ENCODE peak calls at places on chromosome 15, in four cellular contexts. G, V, Z and S are unnamed samples.

GRCh38 chr15:48052871-48053383 is 67.9 kb upstream of the SLC24A5 start:
- DNase-seq in G (no peak), V (no peak), Z (peak; percentile 64), S (no peak)

GRCh38 chr15:31376511-31376910 is 49.9 kb downstream of the KLF13 start:
- DNase-seq in G (no peak), V (no peak), Z (no peak), S (no peak)

GRCh38 chr15:100350434-100351226 is 8.9 kb upstream of the ADAMTS17 start:
- DNase-seq in G (no peak), V (peak; percentile 82), Z (no peak), S (no peak)

GRCh38 chr15:29750754-29751153 is 71.5 kb downstream of the TJP1 start:
- DNase-seq in G (no peak), V (no peak), Z (no peak), S (no peak)

GRCh38 chr15:78922527-78922926 is 22.3 kb downstream of the CTSH start:
- DNase-seq in G (no peak), V (no peak), Z (no peak), S (no peak)

GRCh38 chr15:57138260-57138895 is 219.9 kb downstream of the TCF12 start:
- DNase-seq in G (no peak), V (no peak), Z (no peak), S (peak; percentile 9)

GRCh38 chr15:38069001-38069400 is 134.6 kb downstream of the TMCO5A start:
- DNase-seq in G (no peak), V (peak; percentile 7), Z (no peak), S (peak; percentile 41)

GRCh38 chr15:65870889-65871533 is 1.7 kb downstream of the RAB11A start:
- DNase-seq in G (no peak), V (no peak), Z (no peak), S (no peak)

GRCh38 chr15:100183921-100184480 is 157.8 kb downstream of the ADAMTS17 start:
- DNase-seq in G (no peak), V (no peak), Z (no peak), S (no peak)

GRCh38 chr15:96340611-96341464 is 10.3 kb downstream of the NR2F2 start:
- DNase-seq in G (no peak), V (no peak), Z (peak; percentile 89), S (no peak)

DNA sequence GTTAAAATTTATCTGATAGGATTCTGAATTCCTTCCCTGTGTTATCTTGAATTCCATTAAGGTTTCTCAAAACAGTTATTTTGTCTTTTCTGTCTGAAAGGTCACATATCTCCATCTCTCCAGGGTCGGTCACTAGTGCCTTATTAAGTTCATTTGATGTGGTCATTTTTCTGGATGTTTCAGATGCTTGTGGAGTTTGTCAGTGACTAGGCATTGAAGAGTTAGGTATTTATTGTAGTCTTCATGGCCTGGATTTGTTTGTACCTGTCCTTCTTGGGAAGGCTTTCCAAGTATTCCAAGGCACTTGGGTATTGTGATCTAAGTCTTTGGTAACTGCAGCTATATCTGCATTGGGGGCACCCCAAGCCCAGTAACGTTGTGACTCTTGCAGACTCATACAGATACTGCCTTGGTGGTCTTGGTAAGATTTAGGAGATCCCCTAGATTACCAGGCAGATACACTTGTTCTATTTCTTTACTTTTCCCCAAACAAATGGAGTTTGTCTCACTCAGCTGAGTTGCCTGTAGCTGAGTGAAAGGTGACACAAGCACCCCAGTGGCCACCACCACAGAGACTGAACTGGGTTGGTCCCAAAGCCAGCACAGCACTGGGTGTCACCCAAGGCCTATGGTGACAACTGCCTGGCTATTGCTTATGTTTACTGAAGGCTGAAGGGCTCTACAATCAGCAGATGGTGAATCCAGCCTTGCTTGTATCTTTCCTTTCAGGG is 18.8 kb upstream of the SLC27A2 start:
- DNase-seq in G (no peak), V (no peak), Z (no peak), S (no peak)
- TF ChIP-seq POLR2A in G (no peak), V (no peak), Z (no peak), S (no peak)

GRCh38 chr15:23039151-23039916 is at the start of gene TUBGCP5:
- DNase-seq in G (peak; percentile 82), V (peak; percentile 95), Z (peak; percentile 98), S (peak; percentile 98)
- TF ChIP-seq POLR2A in G (no peak), V (peak; percentile 75), Z (peak; percentile 61), S (peak; percentile 96)

GRCh38 chr15:84824260-84824690 is 7.1 kb downstream of the ALPK3 start:
- DNase-seq in G (no peak), V (no peak), Z (no peak), S (no peak)

GRCh38 chr15:84826369-84826823 is 9.2 kb downstream of the ALPK3 start:
- DNase-seq in G (no peak), V (no peak), Z (no peak), S (no peak)

GRCh38 chr15:84822774-84823579 is 5.8 kb downstream of the ALPK3 start:
- DNase-seq in G (no peak), V (no peak), Z (no peak), S (no peak)

GRCh38 chr15:84821501-84822021 is 4.4 kb downstream of the ALPK3 start:
- DNase-seq in G (no peak), V (no peak), Z (no peak), S (no peak)

GRCh38 chr15:84823580-84823878 is 6.4 kb downstream of the ALPK3 start:
- DNase-seq in G (no peak), V (no peak), Z (no peak), S (no peak)
- TF ChIP-seq POLR2A in G (no peak), V (no peak), Z (no peak), S (no peak)

GRCh38 chr15:84817461-84818081 is 415 bp downstream of the ALPK3 start:
- DNase-seq in G (no peak), V (no peak), Z (no peak), S (no peak)

GRCh38 chr15:84818221-84819131 is 1.3 kb downstream of the ALPK3 start:
- DNase-seq in G (no peak), V (no peak), Z (no peak), S (no peak)

GRCh38 chr15:84819291-84819768 is 2.2 kb downstream of the ALPK3 start:
- DNase-seq in G (no peak), V (no peak), Z (no peak), S (no peak)

GRCh38 chr15:84814826-84815375 is 2.3 kb upstream of the ALPK3 start:
- DNase-seq in G (no peak), V (no peak), Z (no peak), S (no peak)

DNA sequence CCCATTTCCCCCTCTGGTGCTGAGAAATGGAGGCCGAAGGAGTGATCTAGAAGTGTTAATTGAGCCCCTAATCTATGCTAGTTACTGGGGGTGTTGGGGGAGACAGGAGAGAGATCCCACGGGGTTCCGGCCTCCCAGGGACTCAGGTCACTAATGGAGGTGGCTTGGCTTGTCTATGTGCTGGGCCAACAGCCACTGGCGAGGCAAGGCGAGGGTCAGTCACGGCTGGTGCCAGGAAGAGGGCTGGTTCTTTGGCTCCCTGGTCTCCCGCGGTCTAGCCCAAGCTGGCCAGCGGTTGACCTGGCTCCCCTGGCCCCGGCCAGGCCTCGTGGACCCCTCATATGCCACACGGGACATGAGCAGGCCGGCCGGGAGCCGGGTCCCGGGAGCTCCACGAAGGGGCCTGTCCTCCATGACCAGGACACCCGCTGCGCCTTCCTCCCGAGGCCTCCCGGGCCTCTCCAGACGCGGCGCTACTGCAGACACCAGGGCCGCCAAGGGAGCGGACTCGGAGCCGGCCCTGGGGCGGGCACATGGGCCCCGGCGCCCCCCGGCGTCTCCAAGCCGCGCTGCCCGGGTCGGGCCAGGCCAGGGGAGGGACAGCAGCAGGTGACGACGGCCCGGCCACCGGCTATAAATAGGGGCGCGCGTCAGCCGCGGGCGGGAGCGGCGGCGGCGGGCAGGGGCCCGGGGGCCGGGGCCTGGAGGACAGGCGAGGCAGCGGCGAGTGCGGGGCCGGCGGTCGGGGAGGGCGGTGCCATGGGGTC is at the start of gene ALPK3:
- DNase-seq in G (no peak), V (no peak), Z (no peak), S (no peak)
- TF ChIP-seq POLR2A in G (no peak), V (no peak), Z (no peak), S (no peak)

GRCh38 chr15:50594311-50594710 is 47.8 kb upstream of the USP50 start:
- DNase-seq in G (no peak), V (no peak), Z (no peak), S (no peak)
- TF ChIP-seq POLR2A in G (no peak), V (no peak), Z (no peak), S (no peak)

GRCh38 chr15:89971592-89971997 is 29.5 kb upstream of the ZNF710 start:
- DNase-seq in G (no peak), V (peak; percentile 53), Z (no peak), S (peak; percentile 62)

GRCh38 chr15:89972085-89972484 is 29.0 kb upstream of the ZNF710 start:
- DNase-seq in G (no peak), V (no peak), Z (no peak), S (no peak)

GRCh38 chr15:89978914-89979313 is 22.2 kb upstream of the ZNF710 start:
- DNase-seq in G (no peak), V (no peak), Z (no peak), S (no peak)

DNA sequence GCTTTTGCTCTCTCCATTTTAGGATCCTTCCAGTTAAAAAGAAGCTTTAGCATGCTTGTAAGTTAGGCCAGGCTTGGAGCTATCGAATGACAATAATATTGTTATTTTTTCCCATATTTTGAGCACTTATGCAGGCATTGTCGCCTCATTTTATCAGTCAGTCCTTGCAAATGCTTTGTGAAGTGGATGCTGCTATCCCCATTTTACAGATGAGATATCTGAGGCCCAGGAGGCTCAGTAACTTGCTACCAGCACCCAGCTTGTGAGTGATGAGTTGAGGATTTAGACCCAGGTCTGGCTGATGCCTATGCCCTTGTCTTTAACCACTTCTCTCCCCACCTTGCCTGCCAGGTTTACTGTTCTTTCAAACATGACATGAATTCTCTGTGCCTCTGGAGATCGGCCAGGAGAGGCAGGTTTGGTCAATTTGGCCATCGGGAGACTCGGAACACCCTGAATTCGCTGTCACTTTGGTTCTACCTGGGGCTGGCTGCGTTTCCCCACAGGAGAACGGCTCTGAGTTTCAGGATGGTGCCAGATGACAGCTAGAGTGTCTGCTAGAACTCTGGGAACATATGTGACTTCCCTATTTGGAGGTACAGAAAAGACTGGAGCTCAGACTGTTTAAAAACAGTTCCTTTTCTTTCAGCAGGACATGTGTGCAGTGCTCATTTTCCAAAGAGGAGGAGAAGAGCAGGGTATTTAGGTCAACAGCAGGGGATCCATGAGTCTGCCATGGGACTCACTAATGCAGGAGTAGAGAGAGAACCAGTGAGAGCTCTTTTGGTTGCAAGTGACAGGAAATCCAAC is 25.4 kb upstream of the ZNF710 start:
- DNase-seq in G (no peak), V (no peak), Z (no peak), S (no peak)
- TF ChIP-seq POLR2A in G (no peak), V (no peak), Z (no peak), S (no peak)